ENCODE peak calls at places on chromosomes 13 and 19, in six cellular contexts. One of them, this sample, is unnamed.

GRCh38 chr13:106568225-106569003 is 477 bp upstream of the ARGLU1 start:
- DNase-seq in stimulated activated CD4-positive, alpha-beta T cell treated with anti-CD3 and anti-CD28 coated beads, Interleukin-2, amount 100 ng/mL, for 48 hours: no peak
- DNase-seq in effector CD4-positive, alpha-beta T cell: no peak
- DNase-seq in DMS53: no peak
- DNase-seq in LHCN-M2: no peak
- DNase-seq in GM10248: no peak
- DNase-seq in this sample: no peak

GRCh38 chr13:113904411-113904810 is 40.5 kb upstream of the GAS6 start:
- DNase-seq in stimulated activated CD4-positive, alpha-beta T cell treated with anti-CD3 and anti-CD28 coated beads, Interleukin-2, amount 100 ng/mL, for 48 hours: peak; percentile 14
- DNase-seq in effector CD4-positive, alpha-beta T cell: no peak
- DNase-seq in DMS53: peak; percentile 64
- DNase-seq in LHCN-M2: peak; percentile 52
- DNase-seq in GM10248: no peak
- DNase-seq in this sample: peak; percentile 23

GRCh38 chr13:20193142-20193923 is 595 bp upstream of the GJB2 start:
- DNase-seq in stimulated activated CD4-positive, alpha-beta T cell treated with anti-CD3 and anti-CD28 coated beads, Interleukin-2, amount 100 ng/mL, for 48 hours: no peak
- DNase-seq in effector CD4-positive, alpha-beta T cell: no peak
- DNase-seq in DMS53: peak; percentile 45
- DNase-seq in LHCN-M2: no peak
- DNase-seq in GM10248: no peak
- DNase-seq in this sample: no peak

GRCh38 chr13:41658057-41658642 is 200.8 kb downstream of the RGCC start:
- DNase-seq in stimulated activated CD4-positive, alpha-beta T cell treated with anti-CD3 and anti-CD28 coated beads, Interleukin-2, amount 100 ng/mL, for 48 hours: no peak
- DNase-seq in effector CD4-positive, alpha-beta T cell: no peak
- DNase-seq in DMS53: no peak
- DNase-seq in LHCN-M2: peak; percentile 47
- DNase-seq in GM10248: no peak
- DNase-seq in this sample: no peak

GRCh38 chr13:22432690-22433089 is 748.1 kb upstream of the SGCG start:
- DNase-seq in stimulated activated CD4-positive, alpha-beta T cell treated with anti-CD3 and anti-CD28 coated beads, Interleukin-2, amount 100 ng/mL, for 48 hours: no peak
- DNase-seq in effector CD4-positive, alpha-beta T cell: no peak
- DNase-seq in DMS53: peak; percentile 78
- DNase-seq in LHCN-M2: no peak
- DNase-seq in GM10248: no peak
- DNase-seq in this sample: no peak

GRCh38 chr19:46821512-46822359 is 28.9 kb downstream of the AP2S1 start:
- DNase-seq in stimulated activated CD4-positive, alpha-beta T cell treated with anti-CD3 and anti-CD28 coated beads, Interleukin-2, amount 100 ng/mL, for 48 hours: peak; percentile 29
- DNase-seq in effector CD4-positive, alpha-beta T cell: peak; percentile 34
- DNase-seq in DMS53: peak; percentile 25
- DNase-seq in LHCN-M2: no peak
- DNase-seq in GM10248: peak; percentile 52
- DNase-seq in this sample: peak; percentile 55

GRCh38 chr19:3563689-3564269 is 6.4 kb upstream of the MFSD12 start:
- DNase-seq in stimulated activated CD4-positive, alpha-beta T cell treated with anti-CD3 and anti-CD28 coated beads, Interleukin-2, amount 100 ng/mL, for 48 hours: no peak
- DNase-seq in effector CD4-positive, alpha-beta T cell: no peak
- DNase-seq in DMS53: no peak
- DNase-seq in LHCN-M2: no peak
- DNase-seq in GM10248: no peak
- DNase-seq in this sample: no peak

GRCh38 chr13:48533986-48534600 is 1.2 kb upstream of the RCBTB2 start:
- DNase-seq in stimulated activated CD4-positive, alpha-beta T cell treated with anti-CD3 and anti-CD28 coated beads, Interleukin-2, amount 100 ng/mL, for 48 hours: no peak
- DNase-seq in effector CD4-positive, alpha-beta T cell: no peak
- DNase-seq in DMS53: no peak
- DNase-seq in LHCN-M2: no peak
- DNase-seq in GM10248: no peak
- DNase-seq in this sample: no peak

GRCh38 chr19:2201473-2202148 is 34.5 kb downstream of the PLEKHJ1 start:
- DNase-seq in stimulated activated CD4-positive, alpha-beta T cell treated with anti-CD3 and anti-CD28 coated beads, Interleukin-2, amount 100 ng/mL, for 48 hours: no peak
- DNase-seq in effector CD4-positive, alpha-beta T cell: no peak
- DNase-seq in DMS53: no peak
- DNase-seq in LHCN-M2: peak; percentile 7
- DNase-seq in GM10248: no peak
- DNase-seq in this sample: no peak

GRCh38 chr13:32033744-32034143 is 2.2 kb downstream of the FRY start:
- DNase-seq in stimulated activated CD4-positive, alpha-beta T cell treated with anti-CD3 and anti-CD28 coated beads, Interleukin-2, amount 100 ng/mL, for 48 hours: no peak
- DNase-seq in effector CD4-positive, alpha-beta T cell: no peak
- DNase-seq in DMS53: no peak
- DNase-seq in LHCN-M2: no peak
- DNase-seq in GM10248: no peak
- DNase-seq in this sample: no peak

GRCh38 chr13:73816702-73817101 is 317.5 kb downstream of the KLF12 start:
- DNase-seq in stimulated activated CD4-positive, alpha-beta T cell treated with anti-CD3 and anti-CD28 coated beads, Interleukin-2, amount 100 ng/mL, for 48 hours: no peak
- DNase-seq in effector CD4-positive, alpha-beta T cell: no peak
- DNase-seq in DMS53: no peak
- DNase-seq in LHCN-M2: no peak
- DNase-seq in GM10248: no peak
- DNase-seq in this sample: no peak

GRCh38 chr19:35347171-35347929 is at the start of gene FFAR1:
- DNase-seq in stimulated activated CD4-positive, alpha-beta T cell treated with anti-CD3 and anti-CD28 coated beads, Interleukin-2, amount 100 ng/mL, for 48 hours: peak; percentile 37
- DNase-seq in effector CD4-positive, alpha-beta T cell: peak; percentile 27
- DNase-seq in DMS53: no peak
- DNase-seq in LHCN-M2: no peak
- DNase-seq in GM10248: peak; percentile 78
- DNase-seq in this sample: peak; percentile 42

GRCh38 chr19:17766543-17767131 is 15.4 kb downstream of the FCHO1 start:
- DNase-seq in stimulated activated CD4-positive, alpha-beta T cell treated with anti-CD3 and anti-CD28 coated beads, Interleukin-2, amount 100 ng/mL, for 48 hours: no peak
- DNase-seq in effector CD4-positive, alpha-beta T cell: no peak
- DNase-seq in DMS53: peak; percentile 92
- DNase-seq in LHCN-M2: peak; percentile 64
- DNase-seq in GM10248: peak; percentile 70
- DNase-seq in this sample: no peak

GRCh38 chr19:14004619-14005380 is 1.3 kb downstream of the RFX1 start:
- DNase-seq in stimulated activated CD4-positive, alpha-beta T cell treated with anti-CD3 and anti-CD28 coated beads, Interleukin-2, amount 100 ng/mL, for 48 hours: no peak
- DNase-seq in effector CD4-positive, alpha-beta T cell: no peak
- DNase-seq in DMS53: peak; percentile 35
- DNase-seq in LHCN-M2: no peak
- DNase-seq in GM10248: no peak
- DNase-seq in this sample: no peak

GRCh38 chr13:70755411-70755810 is 647.2 kb upstream of the KLHL1 start:
- DNase-seq in stimulated activated CD4-positive, alpha-beta T cell treated with anti-CD3 and anti-CD28 coated beads, Interleukin-2, amount 100 ng/mL, for 48 hours: no peak
- DNase-seq in effector CD4-positive, alpha-beta T cell: no peak
- DNase-seq in DMS53: no peak
- DNase-seq in LHCN-M2: no peak
- DNase-seq in GM10248: no peak
- DNase-seq in this sample: no peak

GRCh38 chr13:20124303-20124702 is 36.5 kb downstream of the GJA3 start:
- DNase-seq in stimulated activated CD4-positive, alpha-beta T cell treated with anti-CD3 and anti-CD28 coated beads, Interleukin-2, amount 100 ng/mL, for 48 hours: no peak
- DNase-seq in effector CD4-positive, alpha-beta T cell: no peak
- DNase-seq in DMS53: no peak
- DNase-seq in LHCN-M2: no peak
- DNase-seq in GM10248: no peak
- DNase-seq in this sample: no peak

GRCh38 chr13:51933466-51934058 is 71.8 kb downstream of the CCDC70 start:
- DNase-seq in stimulated activated CD4-positive, alpha-beta T cell treated with anti-CD3 and anti-CD28 coated beads, Interleukin-2, amount 100 ng/mL, for 48 hours: no peak
- DNase-seq in effector CD4-positive, alpha-beta T cell: no peak
- DNase-seq in DMS53: no peak
- DNase-seq in LHCN-M2: no peak
- DNase-seq in GM10248: no peak
- DNase-seq in this sample: no peak

GRCh38 chr13:48500652-48501197 is 32.2 kb downstream of the RCBTB2 start:
- DNase-seq in stimulated activated CD4-positive, alpha-beta T cell treated with anti-CD3 and anti-CD28 coated beads, Interleukin-2, amount 100 ng/mL, for 48 hours: no peak
- DNase-seq in effector CD4-positive, alpha-beta T cell: no peak
- DNase-seq in DMS53: peak; percentile 51
- DNase-seq in LHCN-M2: peak; percentile 91
- DNase-seq in GM10248: peak; percentile 54
- DNase-seq in this sample: no peak

GRCh38 chr19:41192574-41193419 is at the start of gene CYP2S1:
- DNase-seq in stimulated activated CD4-positive, alpha-beta T cell treated with anti-CD3 and anti-CD28 coated beads, Interleukin-2, amount 100 ng/mL, for 48 hours: peak; percentile 10
- DNase-seq in effector CD4-positive, alpha-beta T cell: no peak
- DNase-seq in DMS53: no peak
- DNase-seq in LHCN-M2: no peak
- DNase-seq in GM10248: no peak
- DNase-seq in this sample: no peak

GRCh38 chr19:42176649-42176989 is 40.9 kb downstream of the DEDD2 start:
- DNase-seq in stimulated activated CD4-positive, alpha-beta T cell treated with anti-CD3 and anti-CD28 coated beads, Interleukin-2, amount 100 ng/mL, for 48 hours: no peak
- DNase-seq in effector CD4-positive, alpha-beta T cell: no peak
- DNase-seq in DMS53: no peak
- DNase-seq in LHCN-M2: no peak
- DNase-seq in GM10248: no peak
- DNase-seq in this sample: peak; percentile 47

GRCh38 chr13:47437411-47437810 is 540.6 kb upstream of the HTR2A start:
- DNase-seq in stimulated activated CD4-positive, alpha-beta T cell treated with anti-CD3 and anti-CD28 coated beads, Interleukin-2, amount 100 ng/mL, for 48 hours: no peak
- DNase-seq in effector CD4-positive, alpha-beta T cell: no peak
- DNase-seq in DMS53: no peak
- DNase-seq in LHCN-M2: peak; percentile 42
- DNase-seq in GM10248: no peak
- DNase-seq in this sample: no peak

GRCh38 chr19:10000171-10000826 is 10.0 kb downstream of the COL5A3 start:
- DNase-seq in stimulated activated CD4-positive, alpha-beta T cell treated with anti-CD3 and anti-CD28 coated beads, Interleukin-2, amount 100 ng/mL, for 48 hours: peak; percentile 71
- DNase-seq in effector CD4-positive, alpha-beta T cell: peak; percentile 54
- DNase-seq in DMS53: peak; percentile 72
- DNase-seq in LHCN-M2: peak; percentile 51
- DNase-seq in GM10248: peak; percentile 86
- DNase-seq in this sample: peak; percentile 34

GRCh38 chr13:34207334-34207733 is 389.4 kb downstream of the RFC3 start:
- DNase-seq in stimulated activated CD4-positive, alpha-beta T cell treated with anti-CD3 and anti-CD28 coated beads, Interleukin-2, amount 100 ng/mL, for 48 hours: no peak
- DNase-seq in effector CD4-positive, alpha-beta T cell: no peak
- DNase-seq in DMS53: no peak
- DNase-seq in LHCN-M2: peak; percentile 61
- DNase-seq in GM10248: no peak
- DNase-seq in this sample: no peak

GRCh38 chr13:24511019-24511823 is 1.4 kb downstream of the PARP4 start:
- DNase-seq in stimulated activated CD4-positive, alpha-beta T cell treated with anti-CD3 and anti-CD28 coated beads, Interleukin-2, amount 100 ng/mL, for 48 hours: peak; percentile 61
- DNase-seq in effector CD4-positive, alpha-beta T cell: peak; percentile 20
- DNase-seq in DMS53: peak; percentile 77
- DNase-seq in LHCN-M2: peak; percentile 73
- DNase-seq in GM10248: peak; percentile 71
- DNase-seq in this sample: peak; percentile 43

GRCh38 chr13:113837554-113838355 is 26.1 kb downstream of the GAS6 start:
- DNase-seq in stimulated activated CD4-positive, alpha-beta T cell treated with anti-CD3 and anti-CD28 coated beads, Interleukin-2, amount 100 ng/mL, for 48 hours: no peak
- DNase-seq in effector CD4-positive, alpha-beta T cell: no peak
- DNase-seq in DMS53: peak; percentile 72
- DNase-seq in LHCN-M2: peak; percentile 99
- DNase-seq in GM10248: no peak
- DNase-seq in this sample: no peak

GRCh38 chr13:107367258-107367657 is 799.3 kb upstream of the ARGLU1 start:
- DNase-seq in stimulated activated CD4-positive, alpha-beta T cell treated with anti-CD3 and anti-CD28 coated beads, Interleukin-2, amount 100 ng/mL, for 48 hours: no peak
- DNase-seq in effector CD4-positive, alpha-beta T cell: no peak
- DNase-seq in DMS53: no peak
- DNase-seq in LHCN-M2: no peak
- DNase-seq in GM10248: no peak
- DNase-seq in this sample: no peak

GRCh38 chr19:28984315-28984714 is 228.6 kb downstream of the UQCRFS1 start:
- DNase-seq in stimulated activated CD4-positive, alpha-beta T cell treated with anti-CD3 and anti-CD28 coated beads, Interleukin-2, amount 100 ng/mL, for 48 hours: no peak
- DNase-seq in effector CD4-positive, alpha-beta T cell: no peak
- DNase-seq in DMS53: no peak
- DNase-seq in LHCN-M2: no peak
- DNase-seq in GM10248: no peak
- DNase-seq in this sample: no peak